ENCODE peak calls at places on chromosomes 1 and 21, in seven cellular contexts. One of them, this sample, is unnamed.
A peak's percentile ranks its signal among the peaks of the same experiment; 100 is the strongest.

GRCh38 chr1:16440150-16440479 is 409 bp upstream of the NECAP2 start:
- DNase-seq in small intestine: no peak
- DNase-seq in CD4-positive, alpha-beta memory T cell: no peak
- DNase-seq in mesenchymal stem cell: no peak
- DNase-seq in Peyer's patch: no peak
- DNase-seq in heart left ventricle: no peak
- DNase-seq in PC-3: peak; percentile 5
- DNase-seq in this sample: peak; percentile 12

GRCh38 chr1:53585116-53585515 is 125.9 kb downstream of the DMRTB1 start:
- DNase-seq in small intestine: peak; percentile 37
- DNase-seq in CD4-positive, alpha-beta memory T cell: peak; percentile 37
- DNase-seq in mesenchymal stem cell: peak; percentile 86
- DNase-seq in Peyer's patch: peak; percentile 56
- DNase-seq in heart left ventricle: no peak
- DNase-seq in PC-3: no peak
- DNase-seq in this sample: peak; percentile 84

GRCh38 chr1:147246910-147247655 is 4.6 kb downstream of the CHD1L start:
- DNase-seq in small intestine: no peak
- DNase-seq in CD4-positive, alpha-beta memory T cell: no peak
- DNase-seq in mesenchymal stem cell: no peak
- DNase-seq in Peyer's patch: no peak
- DNase-seq in heart left ventricle: no peak
- DNase-seq in PC-3: no peak
- DNase-seq in this sample: peak; percentile 25

GRCh38 chr1:12760256-12760795 is 13.2 kb upstream of the PRAMEF12 start:
- DNase-seq in small intestine: no peak
- DNase-seq in CD4-positive, alpha-beta memory T cell: no peak
- DNase-seq in mesenchymal stem cell: no peak
- DNase-seq in Peyer's patch: no peak
- DNase-seq in heart left ventricle: no peak
- DNase-seq in PC-3: no peak
- DNase-seq in this sample: peak; percentile 14

GRCh38 chr1:211532086-211532439 is 40.1 kb upstream of the RD3 start:
- DNase-seq in small intestine: no peak
- DNase-seq in CD4-positive, alpha-beta memory T cell: no peak
- DNase-seq in mesenchymal stem cell: no peak
- DNase-seq in Peyer's patch: no peak
- DNase-seq in heart left ventricle: no peak
- DNase-seq in PC-3: no peak
- DNase-seq in this sample: no peak

GRCh38 chr1:218521414-218522169 is 176.5 kb downstream of the TGFB2 start:
- DNase-seq in small intestine: peak; percentile 57
- DNase-seq in CD4-positive, alpha-beta memory T cell: peak; percentile 10
- DNase-seq in mesenchymal stem cell: no peak
- DNase-seq in Peyer's patch: peak; percentile 63
- DNase-seq in heart left ventricle: peak; percentile 29
- DNase-seq in PC-3: peak; percentile 88
- DNase-seq in this sample: peak; percentile 26

GRCh38 chr1:223631367-223631977 is 34.0 kb downstream of the CAPN8 start:
- DNase-seq in small intestine: no peak
- DNase-seq in CD4-positive, alpha-beta memory T cell: no peak
- DNase-seq in mesenchymal stem cell: no peak
- DNase-seq in Peyer's patch: no peak
- DNase-seq in heart left ventricle: no peak
- DNase-seq in PC-3: peak; percentile 79
- DNase-seq in this sample: no peak

GRCh38 chr1:244458781-244459180 is 2.3 kb upstream of the CATSPERE start:
- DNase-seq in small intestine: no peak
- DNase-seq in CD4-positive, alpha-beta memory T cell: no peak
- DNase-seq in mesenchymal stem cell: no peak
- DNase-seq in Peyer's patch: no peak
- DNase-seq in heart left ventricle: no peak
- DNase-seq in PC-3: no peak
- DNase-seq in this sample: no peak

GRCh38 chr1:88646852-88647645 is 37.0 kb upstream of the PKN2 start:
- DNase-seq in small intestine: peak; percentile 90
- DNase-seq in CD4-positive, alpha-beta memory T cell: no peak
- DNase-seq in mesenchymal stem cell: no peak
- DNase-seq in Peyer's patch: peak; percentile 67
- DNase-seq in heart left ventricle: no peak
- DNase-seq in PC-3: no peak
- DNase-seq in this sample: no peak

GRCh38 chr1:9025474-9025873 is 749 bp downstream of the SLC2A7 start:
- DNase-seq in small intestine: peak; percentile 41
- DNase-seq in CD4-positive, alpha-beta memory T cell: no peak
- DNase-seq in mesenchymal stem cell: no peak
- DNase-seq in Peyer's patch: no peak
- DNase-seq in heart left ventricle: no peak
- DNase-seq in PC-3: no peak
- DNase-seq in this sample: no peak

GRCh38 chr1:119673171-119673940 is 25.3 kb upstream of the ZNF697 start:
- DNase-seq in small intestine: no peak
- DNase-seq in CD4-positive, alpha-beta memory T cell: no peak
- DNase-seq in mesenchymal stem cell: no peak
- DNase-seq in Peyer's patch: no peak
- DNase-seq in heart left ventricle: no peak
- DNase-seq in PC-3: peak; percentile 84
- DNase-seq in this sample: no peak

GRCh38 chr1:62097464-62097863 is 97.2 kb upstream of the L1TD1 start:
- DNase-seq in small intestine: no peak
- DNase-seq in CD4-positive, alpha-beta memory T cell: no peak
- DNase-seq in mesenchymal stem cell: no peak
- DNase-seq in Peyer's patch: no peak
- DNase-seq in heart left ventricle: no peak
- DNase-seq in PC-3: no peak
- DNase-seq in this sample: no peak

GRCh38 chr1:107430540-107431228 is 289.8 kb downstream of the NTNG1 start:
- DNase-seq in small intestine: peak; percentile 66
- DNase-seq in CD4-positive, alpha-beta memory T cell: peak; percentile 0
- DNase-seq in mesenchymal stem cell: peak; percentile 4
- DNase-seq in Peyer's patch: peak; percentile 85
- DNase-seq in heart left ventricle: no peak
- DNase-seq in PC-3: peak; percentile 75
- DNase-seq in this sample: peak; percentile 26

GRCh38 chr1:100502052-100502792 is 35.7 kb upstream of the GPR88 start:
- DNase-seq in small intestine: no peak
- DNase-seq in CD4-positive, alpha-beta memory T cell: no peak
- DNase-seq in mesenchymal stem cell: no peak
- DNase-seq in Peyer's patch: no peak
- DNase-seq in heart left ventricle: no peak
- DNase-seq in PC-3: peak; percentile 93
- DNase-seq in this sample: no peak

GRCh38 chr1:38677311-38677710 is 182.3 kb downstream of the RRAGC start:
- DNase-seq in small intestine: no peak
- DNase-seq in CD4-positive, alpha-beta memory T cell: no peak
- DNase-seq in mesenchymal stem cell: no peak
- DNase-seq in Peyer's patch: no peak
- DNase-seq in heart left ventricle: no peak
- DNase-seq in PC-3: no peak
- DNase-seq in this sample: no peak

GRCh38 chr1:193443886-193444285 is 257.5 kb upstream of the B3GALT2 start:
- DNase-seq in small intestine: no peak
- DNase-seq in CD4-positive, alpha-beta memory T cell: no peak
- DNase-seq in mesenchymal stem cell: no peak
- DNase-seq in Peyer's patch: no peak
- DNase-seq in heart left ventricle: no peak
- DNase-seq in PC-3: no peak
- DNase-seq in this sample: no peak

GRCh38 chr1:77948841-77949424 is 29.9 kb downstream of the FUBP1 start:
- DNase-seq in small intestine: no peak
- DNase-seq in CD4-positive, alpha-beta memory T cell: no peak
- DNase-seq in mesenchymal stem cell: peak; percentile 40
- DNase-seq in Peyer's patch: no peak
- DNase-seq in heart left ventricle: peak; percentile 29
- DNase-seq in PC-3: peak; percentile 20
- DNase-seq in this sample: no peak

GRCh38 chr1:207811920-207812720 is 60.3 kb downstream of the CD46 start:
- DNase-seq in small intestine: no peak
- DNase-seq in CD4-positive, alpha-beta memory T cell: no peak
- DNase-seq in mesenchymal stem cell: no peak
- DNase-seq in Peyer's patch: peak; percentile 72
- DNase-seq in heart left ventricle: peak; percentile 86
- DNase-seq in PC-3: peak; percentile 36
- DNase-seq in this sample: no peak

GRCh38 chr1:225881081-225882007 is 836 bp downstream of the TMEM63A start:
- DNase-seq in small intestine: peak; percentile 76
- DNase-seq in CD4-positive, alpha-beta memory T cell: peak; percentile 55
- DNase-seq in mesenchymal stem cell: peak; percentile 50
- DNase-seq in Peyer's patch: peak; percentile 83
- DNase-seq in heart left ventricle: peak; percentile 72
- DNase-seq in PC-3: peak; percentile 91
- DNase-seq in this sample: no peak

GRCh38 chr21:43354016-43354420 is 72.9 kb downstream of the SIK1 start:
- DNase-seq in small intestine: no peak
- DNase-seq in CD4-positive, alpha-beta memory T cell: no peak
- DNase-seq in mesenchymal stem cell: no peak
- DNase-seq in Peyer's patch: no peak
- DNase-seq in heart left ventricle: no peak
- DNase-seq in PC-3: no peak
- DNase-seq in this sample: no peak

GRCh38 chr1:228898582-228898992 is 163.3 kb downstream of the RHOU start:
- DNase-seq in small intestine: no peak
- DNase-seq in CD4-positive, alpha-beta memory T cell: no peak
- DNase-seq in mesenchymal stem cell: no peak
- DNase-seq in Peyer's patch: no peak
- DNase-seq in heart left ventricle: no peak
- DNase-seq in PC-3: no peak
- DNase-seq in this sample: no peak

GRCh38 chr1:115641762-115642167 is at the start of gene VANGL1:
- DNase-seq in small intestine: peak; percentile 63
- DNase-seq in CD4-positive, alpha-beta memory T cell: peak; percentile 26
- DNase-seq in mesenchymal stem cell: peak; percentile 62
- DNase-seq in Peyer's patch: peak; percentile 66
- DNase-seq in heart left ventricle: peak; percentile 83
- DNase-seq in PC-3: peak; percentile 79
- DNase-seq in this sample: no peak

GRCh38 chr1:3776231-3777030 is 3.9 kb downstream of the SMIM1 start:
- DNase-seq in small intestine: no peak
- DNase-seq in CD4-positive, alpha-beta memory T cell: no peak
- DNase-seq in mesenchymal stem cell: no peak
- DNase-seq in Peyer's patch: no peak
- DNase-seq in heart left ventricle: no peak
- DNase-seq in PC-3: no peak
- DNase-seq in this sample: no peak

GRCh38 chr1:235011599-235012435 is 116.8 kb downstream of the TOMM20 start:
- DNase-seq in small intestine: peak; percentile 69
- DNase-seq in CD4-positive, alpha-beta memory T cell: peak; percentile 93
- DNase-seq in mesenchymal stem cell: peak; percentile 100
- DNase-seq in Peyer's patch: peak; percentile 94
- DNase-seq in heart left ventricle: peak; percentile 68
- DNase-seq in PC-3: peak; percentile 95
- DNase-seq in this sample: peak; percentile 97

GRCh38 chr1:35573198-35573775 is at the start of gene TFAP2E:
- DNase-seq in small intestine: peak; percentile 38
- DNase-seq in CD4-positive, alpha-beta memory T cell: no peak
- DNase-seq in mesenchymal stem cell: peak; percentile 46
- DNase-seq in Peyer's patch: peak; percentile 58
- DNase-seq in heart left ventricle: no peak
- DNase-seq in PC-3: peak; percentile 46
- DNase-seq in this sample: no peak

DNA sequence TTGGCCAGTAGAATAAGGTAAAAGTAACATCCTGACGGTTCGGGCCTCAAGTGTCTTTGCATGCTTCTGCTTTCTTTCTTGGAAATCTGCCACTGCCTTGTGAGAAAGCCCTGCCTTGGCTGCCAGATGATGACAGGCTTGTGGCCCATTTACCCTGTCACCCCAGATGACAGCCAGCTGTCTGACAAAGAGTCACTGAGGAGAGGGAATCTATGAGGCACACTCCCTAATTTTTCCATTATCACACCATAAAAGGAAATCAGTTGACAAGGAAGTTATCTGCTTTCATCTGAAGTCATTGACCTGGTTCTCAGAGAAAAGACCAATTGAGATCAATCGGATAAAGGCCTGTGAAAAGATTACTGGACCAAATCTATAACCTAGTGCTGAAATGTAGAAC is 199.7 kb downstream of the USH2A start:
- DNase-seq in small intestine: no peak
- DNase-seq in CD4-positive, alpha-beta memory T cell: no peak
- DNase-seq in mesenchymal stem cell: peak; percentile 28
- DNase-seq in Peyer's patch: no peak
- DNase-seq in heart left ventricle: no peak
- DNase-seq in PC-3: no peak
- DNase-seq in this sample: no peak
- H3K4me3 ChIP-seq in small intestine: no peak overlapping the region
- H3K4me3 ChIP-seq in CD4-positive, alpha-beta memory T cell: no peak overlapping the region
- H3K4me3 ChIP-seq in mesenchymal stem cell: no peak overlapping the region
- H3K4me3 ChIP-seq in Peyer's patch: no peak overlapping the region
- H3K4me3 ChIP-seq in heart left ventricle: no peak overlapping the region
- H3K4me3 ChIP-seq in PC-3: no peak overlapping the region
- H3K4me3 ChIP-seq in this sample: no peak overlapping the region

DNA sequence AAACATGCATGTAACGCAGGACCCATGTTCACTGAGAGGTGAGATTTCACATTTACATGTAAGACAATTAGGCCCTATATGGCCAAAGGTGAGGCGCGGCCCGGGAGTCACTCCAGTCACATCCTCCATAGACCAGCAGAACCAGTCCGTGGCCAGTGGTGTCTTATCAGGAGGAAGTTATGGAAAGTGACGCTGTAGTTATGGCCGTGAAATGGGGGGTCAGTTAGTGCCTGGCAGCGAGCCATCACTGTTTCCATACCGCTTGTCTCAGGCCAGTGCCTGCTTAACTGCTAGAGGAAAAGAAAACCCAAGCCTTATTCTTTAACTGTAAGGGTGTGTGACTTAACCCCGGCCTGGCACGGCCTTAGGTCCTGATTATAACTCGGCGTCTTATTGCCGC is 6.1 kb downstream of the C1orf159 start:
- DNase-seq in small intestine: no peak
- DNase-seq in CD4-positive, alpha-beta memory T cell: no peak
- DNase-seq in mesenchymal stem cell: no peak
- DNase-seq in Peyer's patch: no peak
- DNase-seq in heart left ventricle: peak; percentile 1
- DNase-seq in PC-3: peak; percentile 17
- DNase-seq in this sample: no peak
- H3K4me3 ChIP-seq in small intestine: no peak overlapping the region
- H3K4me3 ChIP-seq in CD4-positive, alpha-beta memory T cell: no peak overlapping the region
- H3K4me3 ChIP-seq in mesenchymal stem cell: no peak overlapping the region
- H3K4me3 ChIP-seq in Peyer's patch: no peak overlapping the region
- H3K4me3 ChIP-seq in heart left ventricle: no peak overlapping the region
- H3K4me3 ChIP-seq in PC-3: no peak overlapping the region
- H3K4me3 ChIP-seq in this sample: no peak overlapping the region

GRCh38 chr1:160578694-160579191 is 553 bp downstream of the CD84 start:
- DNase-seq in small intestine: no peak
- DNase-seq in CD4-positive, alpha-beta memory T cell: no peak
- DNase-seq in mesenchymal stem cell: no peak
- DNase-seq in Peyer's patch: no peak
- DNase-seq in heart left ventricle: no peak
- DNase-seq in PC-3: no peak
- DNase-seq in this sample: no peak
- H3K4me3 ChIP-seq in small intestine: peak overlapping the region; percentile 36
- H3K4me3 ChIP-seq in CD4-positive, alpha-beta memory T cell: peak overlapping the region; percentile 80
- H3K4me3 ChIP-seq in mesenchymal stem cell: no peak overlapping the region
- H3K4me3 ChIP-seq in Peyer's patch: peak overlapping the region; percentile 28
- H3K4me3 ChIP-seq in heart left ventricle: peak overlapping the region; percentile 19
- H3K4me3 ChIP-seq in PC-3: no peak overlapping the region
- H3K4me3 ChIP-seq in this sample: peak overlapping the region; percentile 57

DNA sequence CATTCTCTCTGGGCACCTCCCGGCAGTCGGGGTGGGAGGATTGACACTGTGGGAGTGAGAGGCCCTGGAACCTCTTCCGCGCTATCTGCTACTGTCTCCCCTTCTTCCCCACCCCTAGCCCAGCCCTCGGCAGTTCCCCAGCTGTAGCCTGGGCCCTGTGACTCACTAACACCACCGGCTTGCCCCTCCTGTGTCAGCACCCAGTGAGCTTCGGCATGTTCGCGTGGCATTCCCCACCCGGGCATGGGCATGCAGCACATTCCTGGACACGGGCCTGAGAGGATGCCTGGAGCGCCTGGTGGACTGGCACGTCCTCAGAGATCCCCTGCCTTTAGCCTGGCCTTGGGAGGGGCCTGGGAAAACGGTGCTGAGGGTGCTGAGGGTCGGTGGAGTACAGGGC is 1.3 kb downstream of the CDK18 start:
- DNase-seq in small intestine: peak; percentile 49
- DNase-seq in CD4-positive, alpha-beta memory T cell: no peak
- DNase-seq in mesenchymal stem cell: no peak
- DNase-seq in Peyer's patch: no peak
- DNase-seq in heart left ventricle: peak; percentile 92
- DNase-seq in PC-3: peak; percentile 20
- DNase-seq in this sample: no peak
- H3K4me3 ChIP-seq in small intestine: peak overlapping the region; percentile 71
- H3K4me3 ChIP-seq in CD4-positive, alpha-beta memory T cell: no peak overlapping the region
- H3K4me3 ChIP-seq in mesenchymal stem cell: no peak overlapping the region
- H3K4me3 ChIP-seq in Peyer's patch: peak overlapping the region; percentile 71
- H3K4me3 ChIP-seq in heart left ventricle: peak overlapping the region; percentile 77
- H3K4me3 ChIP-seq in PC-3: peak overlapping the region; percentile 69
- H3K4me3 ChIP-seq in this sample: no peak overlapping the region